ENCODE peak calls at places on chromosomes 3 and 15, in nine cellular contexts. L is CD8-positive, alpha-beta T cell; O is neural progenitor cell; F is IMR-90; Q is heart right ventricle; D is SK-N-SH; H is ovary; G is kidney; J is pancreas. Z is an unnamed sample.

GRCh38 chr15:38562278-38562677 is 2.3 kb downstream of the RASGRP1 start:
- DNase-seq in L (no peak), O (no peak), F (no peak), Q (no peak), D (no peak), H (no peak), G (no peak), J (no peak), Z (no peak)

GRCh38 chr15:35842631-35843030 is 296.7 kb upstream of the DPH6 start:
- DNase-seq in L (no peak), O (no peak), F (no peak), Q (no peak), D (no peak), H (no peak), G (no peak), J (no peak), Z (no peak)

GRCh38 chr3:57007513-57008415 is 52.7 kb upstream of the SPATA12 start:
- DNase-seq in L (no peak), O (no peak), F (peak; percentile 85), Q (peak; percentile 51), D (no peak), H (peak; percentile 88), G (peak; percentile 92), J (no peak), Z (peak; percentile 90)

GRCh38 chr3:12286927-12287726 is 1.7 kb upstream of the PPARG start:
- DNase-seq in L (no peak), O (peak; percentile 60), F (no peak), Q (peak; percentile 36), D (peak; percentile 54), H (peak; percentile 55), G (peak; percentile 85), J (peak; percentile 57), Z (no peak)

GRCh38 chr3:149576071-149576564 is 81.7 kb downstream of the WWTR1 start:
- DNase-seq in L (no peak), O (peak; percentile 50), F (peak; percentile 99), Q (peak; percentile 68), D (no peak), H (peak; percentile 69), G (no peak), J (no peak), Z (no peak)

GRCh38 chr15:92164327-92165000 is 229.2 kb upstream of the ST8SIA2 start:
- DNase-seq in L (no peak), O (peak; percentile 71), F (peak; percentile 20), Q (no peak), D (no peak), H (no peak), G (no peak), J (no peak), Z (no peak)

GRCh38 chr15:28984421-28985375 is 98.9 kb downstream of the APBA2 start:
- DNase-seq in L (no peak), O (peak; percentile 73), F (peak; percentile 82), Q (no peak), D (peak; percentile 81), H (no peak), G (no peak), J (no peak), Z (no peak)

GRCh38 chr15:66287461-66288055 is 5.8 kb upstream of the DIS3L start:
- DNase-seq in L (no peak), O (peak; percentile 38), F (peak; percentile 14), Q (no peak), D (peak; percentile 41), H (no peak), G (no peak), J (no peak), Z (no peak)

GRCh38 chr3:29408676-29409075 is 127.8 kb downstream of the RBMS3 start:
- DNase-seq in L (no peak), O (no peak), F (no peak), Q (no peak), D (no peak), H (no peak), G (no peak), J (no peak), Z (no peak)

GRCh38 chr3:197846491-197846890 is 55.4 kb downstream of the LRCH3 start:
- DNase-seq in L (no peak), O (no peak), F (no peak), Q (no peak), D (no peak), H (no peak), G (no peak), J (no peak), Z (no peak)

GRCh38 chr3:197847866-197848401 is 56.9 kb downstream of the LRCH3 start:
- DNase-seq in L (no peak), O (no peak), F (peak; percentile 42), Q (no peak), D (no peak), H (no peak), G (no peak), J (no peak), Z (no peak)
- H3K4me3 ChIP-seq in L (peak overlapping the region; percentile 24), O (no peak overlapping the region), F (peak overlapping the region; percentile 7), Q (no peak overlapping the region), D (no peak overlapping the region), H (no peak overlapping the region), G (peak overlapping the region; percentile 12), J (no peak overlapping the region), Z (no peak overlapping the region)

GRCh38 chr3:140276698-140277097 is 341.7 kb downstream of the CLSTN2 start:
- DNase-seq in L (no peak), O (peak; percentile 60), F (peak; percentile 1), Q (no peak), D (no peak), H (no peak), G (no peak), J (no peak), Z (no peak)
- TF ChIP-seq CTCF in L (no peak), O (peak; percentile 56), F (peak; percentile 4), Q (peak; percentile 38), D (no peak), H (no peak), G (peak; percentile 15), J (no peak), Z (no peak)

GRCh38 chr3:186988806-186989205 is 58.5 kb downstream of the ST6GAL1 start:
- DNase-seq in L (no peak), O (no peak), F (no peak), Q (no peak), D (no peak), H (no peak), G (no peak), J (no peak), Z (no peak)

GRCh38 chr3:186990878-186991308 is 60.6 kb downstream of the ST6GAL1 start:
- DNase-seq in L (no peak), O (no peak), F (peak; percentile 22), Q (no peak), D (no peak), H (no peak), G (peak; percentile 85), J (no peak), Z (no peak)

GRCh38 chr3:186990282-186990681 is 60.0 kb downstream of the ST6GAL1 start:
- DNase-seq in L (no peak), O (no peak), F (no peak), Q (no peak), D (no peak), H (no peak), G (no peak), J (no peak), Z (no peak)

GRCh38 chr3:186991470-186991869 is 61.1 kb downstream of the ST6GAL1 start:
- DNase-seq in L (no peak), O (no peak), F (no peak), Q (no peak), D (no peak), H (no peak), G (no peak), J (no peak), Z (no peak)

GRCh38 chr3:186989429-186989828 is 59.1 kb downstream of the ST6GAL1 start:
- DNase-seq in L (no peak), O (no peak), F (no peak), Q (no peak), D (no peak), H (no peak), G (no peak), J (no peak), Z (no peak)
- H3K27ac ChIP-seq in L (no peak overlapping the region), O (no peak overlapping the region), F (no peak overlapping the region), Q (peak overlapping the region; percentile 27), D (no peak overlapping the region), H (no peak overlapping the region), G (no peak overlapping the region), J (no peak overlapping the region), Z (no peak overlapping the region)

GRCh38 chr3:52454235-52454937 is 545 bp upstream of the TNNC1 start:
- DNase-seq in L (no peak), O (no peak), F (no peak), Q (peak; percentile 48), D (no peak), H (no peak), G (no peak), J (peak; percentile 72), Z (no peak)
- H3K4me3 ChIP-seq in L (peak overlapping the region; percentile 71), O (no peak overlapping the region), F (no peak overlapping the region), Q (peak overlapping the region; percentile 96), D (no peak overlapping the region), H (peak overlapping the region; percentile 75), G (peak overlapping the region; percentile 88), J (no peak overlapping the region), Z (peak overlapping the region; percentile 91)